ENCODE peak calls at places on chromosomes 12 and 14, in seven cellular contexts. W is H9, E is neuronal stem cell, H is mesenchymal stem cell, U is trophoblast cell, Q is H1, V is IMR-90. F is an unnamed sample.

GRCh38 chr14:47102472-47102871 is 450.9 kb upstream of the RPL10L start:
- DNase-seq in W (peak), E (no peak), H (no peak), U (no peak), Q (no peak), V (no peak), F (peak)

GRCh38 chr14:92105073-92105844 is 1.1 kb downstream of the ATXN3 start:
- DNase-seq in W (no peak), E (no peak), H (peak), U (no peak), Q (no peak), V (peak), F (no peak)

GRCh38 chr14:33539918-33540357 is 410.9 kb downstream of the EGLN3 start:
- DNase-seq in W (no peak), E (no peak), H (no peak), U (no peak), Q (no peak), V (no peak), F (no peak)

GRCh38 chr12:86249276-86249675 is 6.9 kb downstream of the MGAT4C start:
- DNase-seq in W (no peak), E (no peak), H (no peak), U (no peak), Q (no peak), V (no peak), F (no peak)

GRCh38 chr14:62943202-62943601 is 102.1 kb downstream of the KCNH5 start:
- DNase-seq in W (no peak), E (no peak), H (no peak), U (no peak), Q (no peak), V (peak), F (no peak)

GRCh38 chr14:77307099-77307496 is 13.6 kb downstream of the POMT2 start:
- DNase-seq in W (no peak), E (no peak), H (peak), U (no peak), Q (no peak), V (peak), F (no peak)

GRCh38 chr12:69630191-69630590 is 19.5 kb upstream of the LRRC10 start:
- DNase-seq in W (peak), E (no peak), H (peak), U (no peak), Q (no peak), V (no peak), F (peak)

GRCh38 chr12:96036765-96037455 is 1.5 kb upstream of the LTA4H start:
- DNase-seq in W (no peak), E (no peak), H (no peak), U (no peak), Q (no peak), V (peak), F (no peak)

GRCh38 chr14:74697976-74698375 is 14.9 kb downstream of the AREL1 start:
- DNase-seq in W (no peak), E (no peak), H (no peak), U (no peak), Q (no peak), V (no peak), F (no peak)

GRCh38 chr12:25052191-25053020 is 103.5 kb upstream of the BCAT1 start:
- DNase-seq in W (no peak), E (no peak), H (no peak), U (no peak), Q (no peak), V (no peak), F (peak)

GRCh38 chr12:80692114-80692513 is 15.3 kb upstream of the MYF6 start:
- DNase-seq in W (no peak), E (no peak), H (no peak), U (no peak), Q (no peak), V (no peak), F (no peak)

GRCh38 chr14:30728471-30728870 is 106.4 kb downstream of the SCFD1 start:
- DNase-seq in W (no peak), E (no peak), H (no peak), U (peak), Q (no peak), V (no peak), F (peak)

GRCh38 chr14:96565811-96566210 is 63.6 kb downstream of the PAPOLA start:
- DNase-seq in W (no peak), E (no peak), H (no peak), U (no peak), Q (no peak), V (no peak), F (no peak)

GRCh38 chr12:47773062-47773857 is at the start of gene SLC48A1:
- DNase-seq in W (peak), E (peak), H (peak), U (peak), Q (no peak), V (peak), F (peak)

GRCh38 chr14:60789656-60790055 is 55.1 kb downstream of the MNAT1 start:
- DNase-seq in W (no peak), E (no peak), H (no peak), U (no peak), Q (no peak), V (peak), F (no peak)

GRCh38 chr14:64680013-64680674 is 24.1 kb upstream of the PLEKHG3 start:
- DNase-seq in W (no peak), E (no peak), H (no peak), U (no peak), Q (no peak), V (no peak), F (no peak)

GRCh38 chr14:21486640-21487087 is 9.7 kb downstream of the TOX4 start:
- DNase-seq in W (no peak), E (no peak), H (peak), U (no peak), Q (no peak), V (peak), F (no peak)

GRCh38 chr14:90503582-90503981 is 106.8 kb downstream of the CALM1 start:
- DNase-seq in W (no peak), E (no peak), H (no peak), U (no peak), Q (no peak), V (no peak), F (no peak)

GRCh38 chr12:19925881-19926665 is 442.3 kb upstream of the PDE3A start:
- DNase-seq in W (no peak), E (no peak), H (no peak), U (no peak), Q (no peak), V (no peak), F (no peak)

GRCh38 chr14:52222901-52223300 is 44.6 kb upstream of the PTGDR start:
- DNase-seq in W (no peak), E (no peak), H (no peak), U (peak), Q (no peak), V (no peak), F (no peak)

GRCh38 chr12:54958048-54958658 is 26.4 kb downstream of the TESPA1 start:
- DNase-seq in W (peak), E (peak), H (peak), U (peak), Q (no peak), V (peak), F (peak)

GRCh38 chr12:496736-497135 is 37.0 kb downstream of the B4GALNT3 start:
- DNase-seq in W (peak), E (no peak), H (no peak), U (no peak), Q (no peak), V (no peak), F (no peak)

GRCh38 chr12:501722-502447 is 42.1 kb downstream of the B4GALNT3 start:
- DNase-seq in W (peak), E (no peak), H (no peak), U (no peak), Q (no peak), V (no peak), F (peak)

GRCh38 chr12:503111-503761 is 43.5 kb downstream of the B4GALNT3 start:
- DNase-seq in W (peak), E (no peak), H (peak), U (peak), Q (no peak), V (no peak), F (peak)

GRCh38 chr12:497501-498160 is 37.9 kb downstream of the B4GALNT3 start:
- DNase-seq in W (peak), E (peak), H (peak), U (no peak), Q (no peak), V (no peak), F (no peak)

DNA sequence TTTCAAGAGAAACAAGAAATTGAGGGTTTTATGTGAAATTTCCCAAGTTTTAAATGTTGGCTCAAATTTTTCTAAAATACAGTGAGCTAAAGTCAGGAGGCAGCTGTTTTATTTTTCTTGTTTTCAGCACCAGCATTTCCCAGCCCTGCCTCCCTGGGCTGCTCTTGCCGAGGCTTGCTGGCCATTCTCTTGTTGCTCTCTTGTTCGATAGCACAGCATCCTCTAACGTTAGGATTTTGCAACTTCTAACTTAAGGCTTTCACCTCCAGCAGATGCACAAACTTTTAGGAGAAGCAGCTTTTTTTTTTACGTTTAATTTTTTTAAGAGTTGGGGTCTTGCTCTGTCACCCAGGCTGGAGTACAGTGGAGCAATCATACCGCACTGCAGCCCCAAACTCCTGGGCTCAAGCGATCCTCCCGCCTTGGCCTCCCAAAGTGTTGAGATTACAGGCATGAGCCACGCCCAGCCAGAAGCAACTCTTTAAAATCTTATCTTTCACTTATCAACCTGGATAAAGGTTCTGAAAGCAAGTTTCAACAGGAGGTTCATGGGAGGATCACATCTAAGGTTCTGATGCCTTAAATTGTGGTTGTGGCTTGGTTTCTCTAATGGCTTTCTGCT is 40.2 kb downstream of the B4GALNT3 start:
- DNase-seq in W (peak), E (no peak), H (no peak), U (no peak), Q (no peak), V (no peak), F (no peak)
- H3K23ac ChIP-seq in W (no peak), E (no peak), H (no peak), U (no peak), Q (no peak), V (no peak), F (no peak)

GRCh38 chr14:68036203-68036602 is 216.6 kb downstream of the RAD51B start:
- DNase-seq in W (no peak), E (no peak), H (peak), U (no peak), Q (no peak), V (peak), F (no peak)

GRCh38 chr14:68028075-68028474 is 208.5 kb downstream of the RAD51B start:
- DNase-seq in W (no peak), E (no peak), H (no peak), U (no peak), Q (no peak), V (no peak), F (no peak)

GRCh38 chr14:68032154-68032553 is 212.6 kb downstream of the RAD51B start:
- DNase-seq in W (no peak), E (no peak), H (no peak), U (no peak), Q (no peak), V (no peak), F (no peak)

DNA sequence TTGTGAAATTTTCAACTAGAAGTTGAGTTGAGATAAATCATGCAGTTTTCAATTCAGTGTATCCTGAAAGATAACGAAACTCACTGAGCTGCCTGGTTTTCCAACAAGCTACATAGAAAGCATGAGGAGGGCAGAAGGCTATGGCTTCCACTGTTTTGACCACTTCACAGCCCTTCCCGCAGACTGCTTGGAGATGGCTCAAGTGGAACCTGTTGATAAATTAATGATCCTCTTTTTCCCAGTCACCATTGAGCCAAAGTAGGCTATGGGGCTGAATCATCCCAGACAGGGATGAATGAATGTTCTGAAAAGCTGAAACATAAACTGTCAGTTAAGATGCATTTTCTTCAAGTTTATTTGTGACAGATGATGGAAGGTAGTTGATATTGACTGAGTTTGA is 214.0 kb downstream of the RAD51B start:
- DNase-seq in W (no peak), E (no peak), H (no peak), U (no peak), Q (no peak), V (no peak), F (no peak)
- H4K8ac ChIP-seq in W (no peak), E (no peak), H (no peak), U (no peak), Q (no peak), V (no peak), F (no peak)

DNA sequence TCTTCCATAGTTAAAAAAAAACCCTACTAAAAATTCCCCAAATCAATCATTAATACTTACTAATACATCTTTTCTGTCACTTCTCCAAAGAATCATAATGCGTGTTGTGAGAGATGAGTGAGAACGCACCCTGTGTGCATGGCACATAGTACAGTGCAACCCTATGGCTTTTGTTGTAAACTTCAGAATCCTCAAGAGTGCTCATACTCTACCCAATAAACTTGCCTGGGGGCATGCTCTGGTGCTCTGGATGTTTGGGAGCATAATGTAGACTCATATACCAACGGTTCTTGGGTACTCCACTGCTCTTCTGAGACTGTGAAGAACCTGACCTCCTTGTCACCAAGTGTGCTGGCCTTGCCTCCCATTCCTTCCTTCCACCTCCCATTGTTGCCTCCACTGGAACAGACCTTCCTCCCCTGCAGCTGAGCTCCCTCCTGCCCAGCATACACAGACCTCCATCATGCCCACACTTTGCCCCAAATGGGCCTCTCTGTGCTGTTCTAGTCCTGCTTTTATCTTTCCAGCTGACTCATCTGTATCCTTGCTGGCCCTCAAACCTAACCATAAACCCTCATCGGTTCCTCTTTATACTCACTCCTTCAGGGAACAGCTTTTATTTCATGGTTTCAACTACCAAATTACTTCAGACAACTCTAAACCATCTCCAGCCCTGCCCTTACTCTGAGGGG is 8.9 kb downstream of the DCP1B start:
- DNase-seq in W (no peak), E (no peak), H (no peak), U (no peak), Q (no peak), V (no peak), F (no peak)
- H3K23ac ChIP-seq in W (no peak), E (no peak), H (no peak), U (no peak), Q (peak), V (peak), F (no peak)

DNA sequence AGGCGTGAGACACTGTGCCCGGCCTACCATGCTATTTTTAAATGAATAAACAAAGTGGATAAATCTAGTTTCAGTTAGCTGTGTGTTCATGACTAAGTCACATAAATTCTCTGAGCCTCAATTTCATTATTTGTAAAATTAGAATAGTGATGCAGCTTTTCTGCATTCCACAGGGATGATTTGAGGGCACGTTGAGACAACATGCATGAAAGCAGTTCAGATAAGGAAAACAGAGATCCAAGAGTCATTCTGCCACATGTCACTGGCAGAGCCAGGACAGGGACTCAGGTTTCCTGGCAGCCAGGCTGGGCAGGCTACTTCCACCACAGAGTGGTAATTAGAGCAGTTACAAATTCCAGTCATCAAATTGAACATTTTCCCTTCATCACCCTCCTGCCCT is 2.9 kb upstream of the PPP4R4 start:
- DNase-seq in W (no peak), E (no peak), H (no peak), U (no peak), Q (no peak), V (peak), F (no peak)
- H4K8ac ChIP-seq in W (no peak), E (no peak), H (no peak), U (no peak), Q (no peak), V (no peak), F (no peak)

GRCh38 chr12:1908758-1909157 is 9.7 kb downstream of the CACNA2D4 start:
- DNase-seq in W (peak), E (no peak), H (no peak), U (no peak), Q (no peak), V (no peak), F (no peak)

GRCh38 chr12:1911598-1912575 is 6.6 kb downstream of the CACNA2D4 start:
- DNase-seq in W (peak), E (no peak), H (no peak), U (no peak), Q (no peak), V (no peak), F (no peak)

GRCh38 chr12:1912580-1913376 is 5.7 kb downstream of the CACNA2D4 start:
- DNase-seq in W (peak), E (no peak), H (peak), U (peak), Q (no peak), V (no peak), F (peak)

GRCh38 chr12:1907652-1908611 is 10.5 kb downstream of the CACNA2D4 start:
- DNase-seq in W (peak), E (no peak), H (no peak), U (peak), Q (no peak), V (no peak), F (no peak)

DNA sequence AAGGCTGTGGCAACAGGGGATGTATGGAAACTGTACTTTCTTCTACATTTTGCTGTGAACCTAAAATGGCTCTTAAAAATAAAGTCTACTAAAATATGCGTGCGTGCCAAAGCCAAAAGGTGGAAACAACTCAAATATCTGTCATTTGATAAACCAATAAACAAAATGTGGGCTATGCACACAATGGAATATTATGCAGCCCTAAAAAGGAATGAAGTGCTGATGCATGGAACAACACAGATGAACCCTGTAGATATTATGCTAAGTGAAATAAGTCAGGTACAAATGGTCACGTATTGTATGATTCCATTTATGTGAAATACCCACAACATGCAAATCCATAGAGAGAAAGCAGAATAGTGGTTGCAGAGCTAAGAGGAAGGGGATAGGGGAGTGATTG is 8.0 kb downstream of the CACNA2D4 start:
- DNase-seq in W (no peak), E (no peak), H (no peak), U (no peak), Q (no peak), V (no peak), F (no peak)
- H3K23ac ChIP-seq in W (no peak), E (no peak), H (no peak), U (no peak), Q (no peak), V (no peak), F (no peak)

DNA sequence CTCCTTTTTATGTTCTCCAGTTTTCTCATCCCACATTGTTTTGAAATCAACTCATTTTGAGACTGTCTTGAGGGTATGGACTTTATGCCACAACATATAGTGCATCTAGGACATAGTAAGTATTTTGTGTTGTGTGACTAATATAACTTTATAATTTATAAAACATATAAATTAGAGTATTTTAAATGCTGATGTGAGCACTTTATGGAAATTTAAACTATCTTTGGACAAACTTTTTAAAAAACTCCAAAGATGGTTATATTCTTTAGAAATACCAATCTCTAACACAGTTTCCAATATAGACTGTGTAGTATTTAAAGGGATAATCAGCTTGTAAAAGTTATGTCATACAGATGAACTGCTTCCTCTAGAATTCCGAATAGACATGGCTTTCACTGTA is 87.4 kb downstream of the LRIG3 start:
- DNase-seq in W (no peak), E (no peak), H (no peak), U (no peak), Q (no peak), V (no peak), F (no peak)
- H4K8ac ChIP-seq in W (no peak), E (no peak), H (no peak), U (no peak), Q (no peak), V (no peak), F (no peak)

F was measured in mesendoderm.